ENCODE peak calls at places on chromosome 9, in four cellular contexts. H is neural progenitor cell; I is effector memory CD4-positive, alpha-beta T cell; J is right atrium auricular region. Z is an unnamed sample. For H3K9me3, the result is how much of the 10 kb centered on the place peaks cover.

GRCh38 chr9:88388203-88388885 is at the start of gene SPIN1:
- DNase-seq in H (peak), I (peak), J (no peak), Z (no peak)

GRCh38 chr9:86978413-86978812 is 31.1 kb upstream of the GAS1 start:
- DNase-seq in H (no peak), I (no peak), J (no peak), Z (no peak)

GRCh38 chr9:34576943-34577634 is 12.4 kb downstream of the CNTFR start:
- DNase-seq in H (peak), I (no peak), J (no peak), Z (no peak)

GRCh38 chr9:107685901-107686300 is 196.3 kb upstream of the KLF4 start:
- DNase-seq in H (no peak), I (no peak), J (no peak), Z (no peak)

GRCh38 chr9:114155967-114156294 is 594 bp downstream of the COL27A1 start:
- DNase-seq in H (peak), I (no peak), J (no peak), Z (no peak)

GRCh38 chr9:16417101-16417500 is 453.4 kb downstream of the BNC2 start:
- DNase-seq in H (no peak), I (no peak), J (no peak), Z (no peak)

GRCh38 chr9:120091206-120091605 is 488.8 kb downstream of the CDK5RAP2 start:
- DNase-seq in H (no peak), I (no peak), J (no peak), Z (no peak)

GRCh38 chr9:70466976-70467551 is 52.6 kb upstream of the KLF9 start:
- DNase-seq in H (no peak), I (no peak), J (no peak), Z (no peak)

GRCh38 chr9:77802512-77803293 is 154.6 kb upstream of the GNA14 start:
- DNase-seq in H (no peak), I (no peak), J (no peak), Z (no peak)

GRCh38 chr9:462611-463010 is 247.9 kb downstream of the DOCK8 start:
- DNase-seq in H (no peak), I (no peak), J (no peak), Z (no peak)

GRCh38 chr9:20135119-20135697 is 346.4 kb upstream of the SLC24A2 start:
- DNase-seq in H (no peak), I (no peak), J (no peak), Z (no peak)

GRCh38 chr9:89419978-89420394 is 77.9 kb downstream of the SEMA4D start:
- DNase-seq in H (no peak), I (no peak), J (no peak), Z (no peak)

GRCh38 chr9:111148390-111148993 is 110.2 kb upstream of the LPAR1 start:
- DNase-seq in H (no peak), I (no peak), J (no peak), Z (no peak)

GRCh38 chr9:18923167-18923566 is 109.8 kb downstream of the SAXO1 start:
- DNase-seq in H (no peak), I (no peak), J (no peak), Z (peak)

GRCh38 chr9:105385372-105385985 is 62.4 kb upstream of the FSD1L start:
- DNase-seq in H (no peak), I (no peak), J (no peak), Z (no peak)

GRCh38 chr9:131146186-131146585 is 20.8 kb downstream of the NUP214 start:
- DNase-seq in H (no peak), I (no peak), J (no peak), Z (no peak)

GRCh38 chr9:130982636-130983282 is 26.2 kb upstream of the LAMC3 start:
- DNase-seq in H (no peak), I (no peak), J (no peak), Z (no peak)

GRCh38 chr9:79256691-79257213 is 315.0 kb upstream of the TLE4 start:
- DNase-seq in H (peak), I (no peak), J (no peak), Z (no peak)

GRCh38 chr9:19934301-19934868 is 145.5 kb upstream of the SLC24A2 start:
- DNase-seq in H (peak), I (no peak), J (peak), Z (no peak)

GRCh38 chr9:9917400-9917799 is 695.4 kb downstream of the PTPRD start:
- DNase-seq in H (no peak), I (no peak), J (no peak), Z (no peak)

GRCh38 chr9:128419061-128419925 is 1.4 kb upstream of the CERCAM start:
- DNase-seq in H (peak), I (no peak), J (no peak), Z (no peak)

GRCh38 chr9:5110867-5111681 is 74.4 kb downstream of the INSL6 start:
- DNase-seq in H (no peak), I (no peak), J (no peak), Z (no peak)

DNA sequence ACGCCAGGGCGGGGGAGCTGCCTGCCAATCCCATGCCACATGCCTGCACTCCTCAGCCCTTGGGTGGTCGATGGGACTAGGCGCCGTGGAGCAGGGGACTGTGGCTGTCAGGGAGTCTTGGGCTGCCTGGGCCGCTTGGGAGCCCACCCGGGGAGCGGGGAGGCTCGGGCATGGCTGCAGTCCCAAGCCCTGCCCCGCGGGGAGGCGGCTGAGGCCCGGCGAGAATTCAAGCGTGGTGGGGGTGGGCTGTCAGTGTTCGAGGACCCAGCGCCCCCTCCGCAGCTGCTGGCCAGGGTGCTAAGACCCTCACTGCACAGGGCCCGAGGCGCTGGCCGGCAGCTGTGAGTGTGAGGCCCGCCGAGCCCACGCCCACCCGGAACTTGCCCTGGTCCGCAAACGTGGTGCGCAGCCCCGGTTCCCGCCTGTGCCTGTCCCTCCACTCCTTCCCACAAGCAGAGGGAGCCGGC is 83.2 kb upstream of the DMRTA1 start:
- DNase-seq in H (no peak), I (no peak), J (no peak), Z (no peak)
- H3K4me3 ChIP-seq in H (no peak), I (no peak), J (no peak), Z (no peak)

GRCh38 chr9:92713528-92713927 is 43.6 kb upstream of the IPPK start:
- DNase-seq in H (no peak), I (no peak), J (peak), Z (no peak)

GRCh38 chr9:92714016-92714415 is 44.1 kb upstream of the IPPK start:
- DNase-seq in H (no peak), I (no peak), J (peak), Z (no peak)

GRCh38 chr9:92716557-92716956 is 46.6 kb upstream of the IPPK start:
- DNase-seq in H (peak), I (peak), J (peak), Z (no peak)

GRCh38 chr9:92715488-92716231 is 45.7 kb upstream of the IPPK start:
- DNase-seq in H (no peak), I (no peak), J (peak), Z (peak)

GRCh38 chr9:92714787-92715487 is 45.0 kb upstream of the IPPK start:
- DNase-seq in H (no peak), I (no peak), J (peak), Z (peak)
- H3K9me3 ChIP-seq in H (under half), I (under half), J (under half), Z (under half)

GRCh38 chr9:133540336-133541025 is 6.0 kb downstream of the ADAMTSL2 start:
- DNase-seq in H (no peak), I (no peak), J (no peak), Z (no peak)
- H3K4me3 ChIP-seq in H (no peak), I (no peak), J (no peak), Z (no peak)

GRCh38 chr9:138119202-138120027 is 241.8 kb downstream of the CACNA1B start:
- DNase-seq in H (no peak), I (no peak), J (no peak), Z (no peak)
- H3K9me3 ChIP-seq in H (under half), I (under half), J (under half), Z (under half)

GRCh38 chr9:29211681-29212589 is 1638.7 kb upstream of the C9orf72 start:
- DNase-seq in H (peak), I (no peak), J (no peak), Z (no peak)
- H3K4me3 ChIP-seq in H (peak), I (no peak), J (peak), Z (peak)

DNA sequence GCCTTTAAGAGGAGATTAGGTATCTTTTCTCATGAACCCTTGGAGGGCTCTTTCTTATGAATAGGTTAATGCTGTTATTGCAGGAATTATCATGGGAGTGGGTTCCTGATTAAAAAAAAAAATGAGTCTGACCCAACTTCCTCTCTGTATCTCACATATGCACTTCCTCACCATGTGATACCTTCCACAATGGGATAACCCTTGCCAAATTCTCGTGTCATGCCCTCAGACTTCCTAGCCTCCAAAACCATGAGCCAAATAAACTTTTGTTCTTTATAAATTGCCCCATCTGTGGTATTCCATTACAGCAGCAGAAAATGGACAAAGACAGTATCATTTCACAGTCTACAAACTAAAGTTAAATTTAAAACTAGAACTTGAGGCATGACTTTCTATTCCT is 1.0 kb downstream of the OR1B1 start:
- DNase-seq in H (no peak), I (no peak), J (no peak), Z (no peak)
- H3K9me3 ChIP-seq in H (under half), I (under half), J (under half), Z (under half)

GRCh38 chr9:92962846-92963245 is 15.5 kb downstream of the FGD3 start:
- DNase-seq in H (no peak), I (no peak), J (no peak), Z (no peak)

GRCh38 chr9:92963831-92964606 is 16.7 kb downstream of the FGD3 start:
- DNase-seq in H (no peak), I (peak), J (no peak), Z (no peak)

GRCh38 chr9:92964981-92965758 is 17.8 kb downstream of the FGD3 start:
- DNase-seq in H (no peak), I (no peak), J (no peak), Z (no peak)

GRCh38 chr9:92965759-92966517 is 18.6 kb downstream of the FGD3 start:
- DNase-seq in H (no peak), I (no peak), J (no peak), Z (no peak)

DNA sequence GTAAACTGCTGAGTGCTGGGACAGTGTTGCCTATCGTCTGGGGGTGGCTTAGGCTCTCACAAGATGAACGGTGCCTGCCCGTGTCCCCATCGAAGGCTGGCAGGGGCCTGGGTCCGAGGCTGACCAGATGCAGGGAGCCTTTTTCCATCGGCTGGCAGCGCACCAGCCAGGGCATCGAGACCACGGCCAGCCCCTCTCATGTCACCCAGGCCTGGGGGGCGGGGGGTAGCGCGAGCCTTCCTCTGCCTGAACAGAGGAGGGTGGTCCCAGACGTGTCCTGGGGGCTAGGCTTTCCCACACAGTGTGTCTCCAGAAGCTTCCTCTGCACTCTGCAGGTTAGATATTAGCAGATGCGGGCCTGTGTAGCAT is 17.3 kb downstream of the FGD3 start:
- DNase-seq in H (no peak), I (no peak), J (no peak), Z (no peak)
- H3K4me3 ChIP-seq in H (no peak), I (peak), J (peak), Z (peak)

GRCh38 chr9:96818535-96818934 is 35.8 kb downstream of the ZNF782 start:
- DNase-seq in H (no peak), I (no peak), J (no peak), Z (no peak)
- H3K9me3 ChIP-seq in H (half or more), I (half or more), J (half or more), Z (half or more)

GRCh38 chr9:73038089-73038509 is 85.2 kb upstream of the ALDH1A1 start:
- DNase-seq in H (no peak), I (no peak), J (no peak), Z (no peak)

GRCh38 chr9:73037613-73038012 is 84.8 kb upstream of the ALDH1A1 start:
- DNase-seq in H (no peak), I (no peak), J (no peak), Z (no peak)

GRCh38 chr9:73039916-73040263 is 87.0 kb upstream of the ALDH1A1 start:
- DNase-seq in H (no peak), I (no peak), J (no peak), Z (no peak)

GRCh38 chr9:73039253-73039915 is 86.5 kb upstream of the ALDH1A1 start:
- DNase-seq in H (no peak), I (no peak), J (no peak), Z (no peak)

DNA sequence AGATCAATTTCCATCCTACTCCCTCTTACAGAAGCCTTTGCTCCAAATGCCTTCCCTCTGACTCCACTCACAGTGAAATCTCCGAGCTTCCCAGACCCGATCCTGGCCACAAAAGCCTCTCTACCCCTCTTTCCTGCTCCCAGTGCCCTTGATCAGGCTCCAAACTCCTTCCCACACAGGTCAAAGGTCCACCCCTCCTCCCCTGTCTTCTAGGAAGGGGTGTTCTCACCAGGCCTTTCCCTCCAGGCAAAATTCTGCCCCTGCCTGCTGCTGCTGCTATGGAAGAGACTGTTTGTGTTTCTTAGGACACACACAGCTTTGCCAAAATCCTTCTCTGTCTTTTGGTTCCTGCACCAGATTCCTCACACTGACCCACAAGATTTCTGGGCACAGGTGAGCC is 85.8 kb upstream of the ALDH1A1 start:
- DNase-seq in H (no peak), I (no peak), J (no peak), Z (peak)
- H3K4me3 ChIP-seq in H (no peak), I (no peak), J (no peak), Z (no peak)